ENCODE peak calls at places on chromosomes 4 and X, in five cellular contexts. V, S, E, Q and A are unnamed samples.

GRCh38 chrX:123878177-123878576 is 18.3 kb downstream of the XIAP start:
- DNase-seq in V (no peak), S (no peak), E (peak), Q (no peak), A (no peak)

GRCh38 chrX:103584606-103585005 is 709 bp upstream of the TCEAL4 start:
- DNase-seq in V (no peak), S (peak), E (peak), Q (peak), A (no peak)

GRCh38 chr4:153112071-153112460 is 92.2 kb upstream of the TRIM2 start:
- DNase-seq in V (no peak), S (no peak), E (no peak), Q (no peak), A (peak)

GRCh38 chr4:163866728-163867313 is 372.3 kb downstream of the TMA16 start:
- DNase-seq in V (no peak), S (peak), E (no peak), Q (no peak), A (no peak)

GRCh38 chr4:125390126-125390525 is 75.4 kb downstream of the FAT4 start:
- DNase-seq in V (no peak), S (peak), E (peak), Q (no peak), A (no peak)

GRCh38 chr4:6641164-6641970 is 882 bp downstream of the MRFAP1 start:
- DNase-seq in V (no peak), S (peak), E (peak), Q (peak), A (peak)

GRCh38 chr4:10893417-10893816 is 208.8 kb upstream of the CLNK start:
- DNase-seq in V (no peak), S (no peak), E (no peak), Q (no peak), A (no peak)

GRCh38 chrX:17040711-17041110 is 94.3 kb downstream of the REPS2 start:
- DNase-seq in V (no peak), S (no peak), E (no peak), Q (no peak), A (no peak)

GRCh38 chrX:2629316-2630168 is 61.6 kb upstream of the CD99 start:
- DNase-seq in V (no peak), S (no peak), E (no peak), Q (no peak), A (peak)

GRCh38 chr4:158255727-158256324 is 45.5 kb downstream of the TMEM144 start:
- DNase-seq in V (peak), S (peak), E (peak), Q (peak), A (no peak)

GRCh38 chrX:329291-329910 is 10.8 kb upstream of the GTPBP6 start:
- DNase-seq in V (no peak), S (no peak), E (no peak), Q (no peak), A (no peak)

GRCh38 chr4:127240721-127241120 is 392.0 kb upstream of the INTU start:
- DNase-seq in V (no peak), S (no peak), E (no peak), Q (no peak), A (no peak)

GRCh38 chr4:174438711-174439110 is 83.6 kb downstream of the HPGD start:
- DNase-seq in V (no peak), S (no peak), E (no peak), Q (no peak), A (no peak)

GRCh38 chr4:102574317-102574716 is 73.2 kb downstream of the NFKB1 start:
- DNase-seq in V (no peak), S (no peak), E (no peak), Q (no peak), A (peak)

GRCh38 chr4:8851321-8852117 is 20.1 kb downstream of the HMX1 start:
- DNase-seq in V (no peak), S (no peak), E (no peak), Q (no peak), A (no peak)

GRCh38 chr4:81030617-81031388 is at the start of gene BMP3:
- DNase-seq in V (peak), S (peak), E (no peak), Q (no peak), A (no peak)

DNA sequence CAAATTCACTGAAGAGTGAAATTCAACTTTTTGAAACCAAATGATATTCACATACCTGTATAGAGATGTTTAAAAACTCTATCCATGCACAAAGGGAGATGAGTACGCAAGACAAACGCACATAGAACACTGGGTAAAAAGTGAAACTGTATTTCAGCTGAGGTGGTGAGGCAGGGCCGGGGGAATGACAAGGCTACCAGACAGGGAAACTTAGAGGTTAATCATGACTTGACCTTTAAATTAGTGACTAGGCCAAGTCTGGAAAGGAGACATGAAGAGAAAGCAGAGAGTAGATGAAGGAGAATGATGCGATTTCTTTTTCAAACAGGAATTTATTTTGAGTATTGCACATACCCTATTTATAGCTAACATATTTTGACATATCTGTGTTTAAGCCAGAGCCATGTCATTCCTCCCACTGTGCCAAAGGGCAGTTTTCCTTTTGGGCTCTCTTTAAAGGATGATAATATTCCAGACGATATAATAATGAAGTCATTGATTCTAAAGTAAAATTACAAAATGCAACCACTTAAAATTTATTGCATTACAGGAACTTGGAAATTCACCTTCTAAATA is 49.4 kb downstream of the ARHGEF6 start:
- DNase-seq in V (no peak), S (no peak), E (no peak), Q (no peak), A (no peak)
- H3K4me2 ChIP-seq in V (no peak), S (no peak), E (no peak), Q (no peak), A (no peak)

GRCh38 chr4:184439856-184440592 is 34.3 kb downstream of the IRF2 start:
- DNase-seq in V (no peak), S (peak), E (no peak), Q (no peak), A (no peak)

GRCh38 chr4:184440593-184441358 is 33.6 kb downstream of the IRF2 start:
- DNase-seq in V (no peak), S (no peak), E (no peak), Q (no peak), A (no peak)

GRCh38 chr4:184437988-184438774 is 36.2 kb downstream of the IRF2 start:
- DNase-seq in V (no peak), S (no peak), E (no peak), Q (no peak), A (no peak)

GRCh38 chr4:184437565-184437964 is 36.8 kb downstream of the IRF2 start:
- DNase-seq in V (no peak), S (no peak), E (no peak), Q (no peak), A (no peak)

DNA sequence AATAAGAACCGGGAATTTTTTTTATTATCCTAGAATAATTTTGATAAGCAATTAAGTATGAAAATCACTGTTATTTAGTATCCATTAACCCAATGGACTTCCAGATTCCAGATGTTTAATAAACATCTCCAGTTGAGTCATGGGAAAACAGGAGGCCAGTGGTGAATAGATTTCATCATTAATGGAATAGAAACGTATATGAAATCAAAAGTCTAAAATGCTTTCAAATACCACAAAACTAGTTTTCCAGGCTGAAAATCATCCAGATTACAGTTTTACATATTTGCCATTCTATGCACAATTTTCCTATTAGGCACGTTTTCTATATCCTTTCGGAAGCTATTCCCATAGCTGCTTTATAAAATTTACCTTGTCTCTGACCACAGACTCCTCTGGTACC is 35.0 kb downstream of the IRF2 start:
- DNase-seq in V (no peak), S (no peak), E (no peak), Q (no peak), A (no peak)
- H3K4me3 ChIP-seq in V (no peak), S (no peak), E (no peak), Q (no peak), A (no peak)

DNA sequence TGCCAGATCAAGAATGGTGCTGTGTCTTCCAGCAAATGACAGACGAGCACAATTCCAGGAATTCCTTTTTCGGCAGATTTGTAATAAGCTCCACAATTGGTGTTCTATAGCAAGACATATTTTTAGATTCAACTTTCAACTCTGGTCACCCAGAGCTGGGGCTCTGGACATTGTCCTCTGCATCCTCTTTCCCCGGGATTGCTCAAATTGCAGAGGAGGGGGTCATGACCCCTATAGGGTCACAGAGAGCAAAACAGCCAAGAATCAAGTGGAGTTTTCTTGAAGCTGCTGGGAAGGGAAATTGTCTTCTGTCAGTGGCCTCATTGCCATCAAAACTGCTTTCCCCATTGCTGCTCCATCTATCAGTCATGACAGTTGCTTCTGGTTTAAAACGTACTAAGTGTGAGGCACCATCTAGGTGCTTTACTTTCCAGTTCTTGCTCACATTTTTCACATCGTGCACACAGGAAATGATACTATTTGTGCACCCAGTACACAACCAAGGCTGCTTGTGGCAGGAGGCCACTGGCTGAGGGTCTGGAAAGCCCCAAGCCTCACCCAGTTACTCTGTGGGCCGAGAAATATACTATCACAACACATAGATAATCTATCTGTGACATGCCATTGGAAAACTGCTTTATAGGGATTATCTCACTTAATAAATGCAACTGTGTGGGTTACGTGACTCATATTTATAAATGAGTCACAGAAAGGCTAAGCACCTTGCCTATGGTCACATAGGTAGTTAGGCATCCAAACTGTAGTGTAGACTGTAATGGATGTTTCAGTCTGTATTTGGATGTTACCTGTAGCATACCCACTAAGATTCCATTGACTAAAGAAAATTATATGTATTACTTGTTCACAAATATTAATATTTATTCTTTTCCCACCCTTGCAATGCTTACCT is 91.7 kb upstream of the PHOX2B start:
- DNase-seq in V (no peak), S (no peak), E (no peak), Q (no peak), A (no peak)
- H3K4me2 ChIP-seq in V (no peak), S (no peak), E (no peak), Q (no peak), A (no peak)

DNA sequence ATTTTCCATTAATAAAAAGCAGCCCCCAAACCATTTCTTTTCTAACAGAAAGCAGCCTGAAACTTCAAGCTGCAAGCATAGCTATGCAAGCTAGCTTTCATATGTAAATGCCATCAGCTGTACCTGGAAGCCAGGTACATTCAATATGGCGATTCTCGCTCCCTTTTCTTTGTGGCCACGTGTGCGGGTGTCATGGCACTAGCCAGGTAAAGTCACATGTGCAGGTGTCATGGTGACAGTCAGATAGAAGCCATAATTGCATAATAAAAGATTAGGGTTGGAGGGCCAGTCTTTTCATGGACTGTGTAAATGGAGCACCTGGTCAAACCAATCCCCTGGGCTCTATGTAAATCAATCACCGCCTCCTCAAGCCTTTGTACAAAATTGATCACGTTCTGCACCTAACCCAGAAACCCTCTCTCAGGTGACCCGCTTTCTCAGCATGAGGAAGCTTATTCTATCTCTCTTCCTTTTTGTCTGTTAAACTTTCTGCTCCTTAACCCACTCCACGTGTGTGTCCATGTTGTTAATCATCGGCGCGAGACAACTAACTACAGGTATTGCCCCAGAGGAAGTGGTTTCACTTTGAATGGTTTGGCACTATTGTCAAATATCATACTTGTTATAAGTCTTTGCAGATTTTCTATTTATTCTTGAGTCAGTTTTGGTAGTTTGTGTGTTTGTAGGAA is 18.0 kb upstream of the RHOXF2 start:
- DNase-seq in V (no peak), S (no peak), E (no peak), Q (no peak), A (no peak)
- H3K4me3 ChIP-seq in V (no peak), S (no peak), E (no peak), Q (no peak), A (no peak)

GRCh38 chr4:20512980-20513379 is 187.3 kb upstream of the PACRGL start:
- DNase-seq in V (no peak), S (no peak), E (peak), Q (no peak), A (no peak)

GRCh38 chr4:20509315-20509714 is 190.9 kb upstream of the PACRGL start:
- DNase-seq in V (no peak), S (no peak), E (no peak), Q (no peak), A (no peak)

GRCh38 chr4:20506827-20507226 is 193.4 kb upstream of the PACRGL start:
- DNase-seq in V (no peak), S (peak), E (peak), Q (no peak), A (no peak)

DNA sequence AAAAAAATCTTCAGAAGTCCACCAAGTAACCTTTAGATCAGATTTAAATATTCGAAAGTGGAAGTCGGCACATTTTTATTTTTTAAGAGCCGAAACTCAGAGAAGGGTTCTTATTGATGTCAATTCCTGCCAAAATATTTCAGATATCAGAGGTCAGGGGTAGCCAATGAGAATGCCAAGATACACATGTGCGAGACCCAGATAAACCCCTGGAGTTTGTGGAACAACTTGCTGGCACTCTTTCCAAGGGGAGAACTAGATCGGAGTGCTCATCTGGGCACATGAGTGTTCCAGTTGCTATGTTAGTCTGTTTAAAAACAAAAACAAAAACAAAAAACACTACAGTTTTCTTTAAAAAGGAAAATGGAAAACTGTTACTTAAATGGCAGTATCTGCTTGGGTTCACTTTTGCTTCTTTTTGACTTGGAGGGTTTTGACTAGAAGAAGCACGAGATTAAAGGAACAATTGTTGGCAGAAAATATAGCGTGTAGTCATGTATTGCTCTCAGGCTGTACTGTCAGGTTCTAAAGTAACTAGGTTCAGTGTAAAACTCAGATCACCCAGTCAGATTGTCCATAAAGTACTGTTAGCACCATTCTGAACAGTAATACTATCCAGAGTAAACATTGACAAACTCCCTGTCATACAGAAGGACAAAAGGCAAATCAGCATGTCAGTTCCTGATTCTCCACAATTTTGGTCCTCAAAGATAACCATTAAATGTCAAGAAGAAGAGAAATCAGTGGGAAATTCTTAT is 188.0 kb upstream of the PACRGL start:
- DNase-seq in V (no peak), S (no peak), E (peak), Q (no peak), A (no peak)
- H3K4me2 ChIP-seq in V (no peak), S (no peak), E (peak), Q (no peak), A (no peak)